ENCODE peak calls at places on chromosome 14, in six cellular contexts. One of them, this sample, is unnamed.
A peak's percentile ranks its signal among the peaks of the same experiment; 100 is the strongest.

GRCh38 chr14:53295985-53296582 is 143.0 kb upstream of the DDHD1 start:
- DNase-seq in NCI-H1930: no peak
- DNase-seq in stimulated activated effector memory CD8-positive, alpha-beta T cell treated with anti-CD3 and anti-CD28 coated beads, Interleukin-12 subunit alpha, Interleukin-12 subunit beta, amount 100 ng/mL, for 72 hours: peak; percentile 20
- DNase-seq in NCI-H460: peak; percentile 41
- DNase-seq in stimulated activated CD4-positive, alpha-beta T cell treated with anti-CD3 and anti-CD28 coated beads, Interleukin-2, amount 100 ng/mL, for 48 hours: peak; percentile 23
- DNase-seq in RKO: peak; percentile 36
- DNase-seq in this sample: no peak

GRCh38 chr14:31172084-31172483 is 35.5 kb downstream of the HECTD1 start:
- DNase-seq in stimulated activated effector memory CD8-positive, alpha-beta T cell treated with anti-CD3 and anti-CD28 coated beads, Interleukin-12 subunit alpha, Interleukin-12 subunit beta, amount 100 ng/mL, for 72 hours: no peak
- DNase-seq in NCI-H1930: no peak
- DNase-seq in stimulated activated CD4-positive, alpha-beta T cell treated with anti-CD3 and anti-CD28 coated beads, Interleukin-2, amount 100 ng/mL, for 48 hours: no peak
- DNase-seq in RKO: no peak
- DNase-seq in NCI-H460: no peak
- DNase-seq in this sample: no peak

GRCh38 chr14:78737116-78737515 is 566.9 kb downstream of the NRXN3 start:
- DNase-seq in NCI-H460: no peak
- DNase-seq in RKO: no peak
- DNase-seq in stimulated activated effector memory CD8-positive, alpha-beta T cell treated with anti-CD3 and anti-CD28 coated beads, Interleukin-12 subunit alpha, Interleukin-12 subunit beta, amount 100 ng/mL, for 72 hours: no peak
- DNase-seq in stimulated activated CD4-positive, alpha-beta T cell treated with anti-CD3 and anti-CD28 coated beads, Interleukin-2, amount 100 ng/mL, for 48 hours: no peak
- DNase-seq in NCI-H1930: no peak
- DNase-seq in this sample: no peak

GRCh38 chr14:88667555-88668273 is 104.9 kb downstream of the ZC3H14 start:
- DNase-seq in NCI-H1930: peak; percentile 69
- DNase-seq in NCI-H460: peak; percentile 81
- DNase-seq in stimulated activated CD4-positive, alpha-beta T cell treated with anti-CD3 and anti-CD28 coated beads, Interleukin-2, amount 100 ng/mL, for 48 hours: peak; percentile 32
- DNase-seq in RKO: peak; percentile 85
- DNase-seq in stimulated activated effector memory CD8-positive, alpha-beta T cell treated with anti-CD3 and anti-CD28 coated beads, Interleukin-12 subunit alpha, Interleukin-12 subunit beta, amount 100 ng/mL, for 72 hours: peak; percentile 32
- DNase-seq in this sample: peak; percentile 33

GRCh38 chr14:55237999-55238680 is 33.1 kb upstream of the FBXO34 start:
- DNase-seq in NCI-H1930: no peak
- DNase-seq in NCI-H460: no peak
- DNase-seq in RKO: no peak
- DNase-seq in stimulated activated CD4-positive, alpha-beta T cell treated with anti-CD3 and anti-CD28 coated beads, Interleukin-2, amount 100 ng/mL, for 48 hours: no peak
- DNase-seq in stimulated activated effector memory CD8-positive, alpha-beta T cell treated with anti-CD3 and anti-CD28 coated beads, Interleukin-12 subunit alpha, Interleukin-12 subunit beta, amount 100 ng/mL, for 72 hours: no peak
- DNase-seq in this sample: no peak

GRCh38 chr14:102760485-102761193 is 16.6 kb upstream of the TRAF3 start:
- DNase-seq in NCI-H1930: no peak
- DNase-seq in NCI-H460: no peak
- DNase-seq in stimulated activated effector memory CD8-positive, alpha-beta T cell treated with anti-CD3 and anti-CD28 coated beads, Interleukin-12 subunit alpha, Interleukin-12 subunit beta, amount 100 ng/mL, for 72 hours: no peak
- DNase-seq in stimulated activated CD4-positive, alpha-beta T cell treated with anti-CD3 and anti-CD28 coated beads, Interleukin-2, amount 100 ng/mL, for 48 hours: no peak
- DNase-seq in RKO: no peak
- DNase-seq in this sample: no peak

GRCh38 chr14:89137514-89138163 is 279.4 kb downstream of the FOXN3 start:
- DNase-seq in NCI-H1930: no peak
- DNase-seq in RKO: peak; percentile 90
- DNase-seq in stimulated activated CD4-positive, alpha-beta T cell treated with anti-CD3 and anti-CD28 coated beads, Interleukin-2, amount 100 ng/mL, for 48 hours: no peak
- DNase-seq in NCI-H460: no peak
- DNase-seq in stimulated activated effector memory CD8-positive, alpha-beta T cell treated with anti-CD3 and anti-CD28 coated beads, Interleukin-12 subunit alpha, Interleukin-12 subunit beta, amount 100 ng/mL, for 72 hours: no peak
- DNase-seq in this sample: no peak

GRCh38 chr14:50260511-50260910 is 29.1 kb upstream of the SOS2 start:
- DNase-seq in NCI-H460: peak; percentile 26
- DNase-seq in NCI-H1930: no peak
- DNase-seq in stimulated activated CD4-positive, alpha-beta T cell treated with anti-CD3 and anti-CD28 coated beads, Interleukin-2, amount 100 ng/mL, for 48 hours: no peak
- DNase-seq in RKO: peak; percentile 36
- DNase-seq in stimulated activated effector memory CD8-positive, alpha-beta T cell treated with anti-CD3 and anti-CD28 coated beads, Interleukin-12 subunit alpha, Interleukin-12 subunit beta, amount 100 ng/mL, for 72 hours: no peak
- DNase-seq in this sample: no peak

GRCh38 chr14:55074662-55075061 is 23.2 kb downstream of the MAPK1IP1L start:
- DNase-seq in NCI-H460: no peak
- DNase-seq in stimulated activated CD4-positive, alpha-beta T cell treated with anti-CD3 and anti-CD28 coated beads, Interleukin-2, amount 100 ng/mL, for 48 hours: no peak
- DNase-seq in stimulated activated effector memory CD8-positive, alpha-beta T cell treated with anti-CD3 and anti-CD28 coated beads, Interleukin-12 subunit alpha, Interleukin-12 subunit beta, amount 100 ng/mL, for 72 hours: no peak
- DNase-seq in NCI-H1930: no peak
- DNase-seq in RKO: no peak
- DNase-seq in this sample: no peak

GRCh38 chr14:36570065-36570464 is 12.3 kb downstream of the NKX2-8 start:
- DNase-seq in NCI-H460: no peak
- DNase-seq in stimulated activated effector memory CD8-positive, alpha-beta T cell treated with anti-CD3 and anti-CD28 coated beads, Interleukin-12 subunit alpha, Interleukin-12 subunit beta, amount 100 ng/mL, for 72 hours: no peak
- DNase-seq in NCI-H1930: peak; percentile 26
- DNase-seq in RKO: no peak
- DNase-seq in stimulated activated CD4-positive, alpha-beta T cell treated with anti-CD3 and anti-CD28 coated beads, Interleukin-2, amount 100 ng/mL, for 48 hours: no peak
- DNase-seq in this sample: no peak

GRCh38 chr14:50410921-50411320 is 14.2 kb upstream of the CDKL1 start:
- DNase-seq in stimulated activated effector memory CD8-positive, alpha-beta T cell treated with anti-CD3 and anti-CD28 coated beads, Interleukin-12 subunit alpha, Interleukin-12 subunit beta, amount 100 ng/mL, for 72 hours: no peak
- DNase-seq in RKO: no peak
- DNase-seq in stimulated activated CD4-positive, alpha-beta T cell treated with anti-CD3 and anti-CD28 coated beads, Interleukin-2, amount 100 ng/mL, for 48 hours: no peak
- DNase-seq in NCI-H1930: no peak
- DNase-seq in NCI-H460: no peak
- DNase-seq in this sample: no peak

GRCh38 chr14:71245659-71246361 is 338.6 kb downstream of the PCNX1 start:
- DNase-seq in stimulated activated effector memory CD8-positive, alpha-beta T cell treated with anti-CD3 and anti-CD28 coated beads, Interleukin-12 subunit alpha, Interleukin-12 subunit beta, amount 100 ng/mL, for 72 hours: no peak
- DNase-seq in NCI-H1930: no peak
- DNase-seq in NCI-H460: no peak
- DNase-seq in stimulated activated CD4-positive, alpha-beta T cell treated with anti-CD3 and anti-CD28 coated beads, Interleukin-2, amount 100 ng/mL, for 48 hours: no peak
- DNase-seq in RKO: no peak
- DNase-seq in this sample: no peak

GRCh38 chr14:103607039-103607668 is 21.9 kb upstream of the KLC1 start:
- DNase-seq in RKO: no peak
- DNase-seq in NCI-H1930: peak; percentile 9
- DNase-seq in NCI-H460: no peak
- DNase-seq in stimulated activated effector memory CD8-positive, alpha-beta T cell treated with anti-CD3 and anti-CD28 coated beads, Interleukin-12 subunit alpha, Interleukin-12 subunit beta, amount 100 ng/mL, for 72 hours: peak; percentile 27
- DNase-seq in stimulated activated CD4-positive, alpha-beta T cell treated with anti-CD3 and anti-CD28 coated beads, Interleukin-2, amount 100 ng/mL, for 48 hours: peak; percentile 38
- DNase-seq in this sample: peak; percentile 68

GRCh38 chr14:57575482-57575881 is 81.8 kb upstream of the CCDC198 start:
- DNase-seq in NCI-H1930: no peak
- DNase-seq in stimulated activated CD4-positive, alpha-beta T cell treated with anti-CD3 and anti-CD28 coated beads, Interleukin-2, amount 100 ng/mL, for 48 hours: no peak
- DNase-seq in NCI-H460: no peak
- DNase-seq in stimulated activated effector memory CD8-positive, alpha-beta T cell treated with anti-CD3 and anti-CD28 coated beads, Interleukin-12 subunit alpha, Interleukin-12 subunit beta, amount 100 ng/mL, for 72 hours: no peak
- DNase-seq in RKO: no peak
- DNase-seq in this sample: no peak

GRCh38 chr14:64706552-64707193 is 2.4 kb downstream of the PLEKHG3 start:
- DNase-seq in stimulated activated effector memory CD8-positive, alpha-beta T cell treated with anti-CD3 and anti-CD28 coated beads, Interleukin-12 subunit alpha, Interleukin-12 subunit beta, amount 100 ng/mL, for 72 hours: no peak
- DNase-seq in RKO: no peak
- DNase-seq in NCI-H1930: no peak
- DNase-seq in stimulated activated CD4-positive, alpha-beta T cell treated with anti-CD3 and anti-CD28 coated beads, Interleukin-2, amount 100 ng/mL, for 48 hours: no peak
- DNase-seq in NCI-H460: no peak
- DNase-seq in this sample: peak; percentile 25

GRCh38 chr14:94052662-94053061 is 26.5 kb downstream of the OTUB2 start:
- DNase-seq in NCI-H460: no peak
- DNase-seq in RKO: no peak
- DNase-seq in NCI-H1930: no peak
- DNase-seq in stimulated activated effector memory CD8-positive, alpha-beta T cell treated with anti-CD3 and anti-CD28 coated beads, Interleukin-12 subunit alpha, Interleukin-12 subunit beta, amount 100 ng/mL, for 72 hours: no peak
- DNase-seq in stimulated activated CD4-positive, alpha-beta T cell treated with anti-CD3 and anti-CD28 coated beads, Interleukin-2, amount 100 ng/mL, for 48 hours: no peak
- DNase-seq in this sample: no peak

GRCh38 chr14:105702275-105702817 is 176.0 kb downstream of the TMEM121 start:
- DNase-seq in RKO: no peak
- DNase-seq in stimulated activated effector memory CD8-positive, alpha-beta T cell treated with anti-CD3 and anti-CD28 coated beads, Interleukin-12 subunit alpha, Interleukin-12 subunit beta, amount 100 ng/mL, for 72 hours: no peak
- DNase-seq in NCI-H1930: no peak
- DNase-seq in stimulated activated CD4-positive, alpha-beta T cell treated with anti-CD3 and anti-CD28 coated beads, Interleukin-2, amount 100 ng/mL, for 48 hours: no peak
- DNase-seq in NCI-H460: no peak
- DNase-seq in this sample: no peak

GRCh38 chr14:85536835-85537195 is 6.9 kb downstream of the FLRT2 start:
- DNase-seq in NCI-H460: no peak
- DNase-seq in stimulated activated effector memory CD8-positive, alpha-beta T cell treated with anti-CD3 and anti-CD28 coated beads, Interleukin-12 subunit alpha, Interleukin-12 subunit beta, amount 100 ng/mL, for 72 hours: no peak
- DNase-seq in stimulated activated CD4-positive, alpha-beta T cell treated with anti-CD3 and anti-CD28 coated beads, Interleukin-2, amount 100 ng/mL, for 48 hours: no peak
- DNase-seq in NCI-H1930: no peak
- DNase-seq in RKO: no peak
- DNase-seq in this sample: no peak

GRCh38 chr14:77043177-77043983 is 14.9 kb upstream of the IRF2BPL start:
- DNase-seq in RKO: no peak
- DNase-seq in stimulated activated effector memory CD8-positive, alpha-beta T cell treated with anti-CD3 and anti-CD28 coated beads, Interleukin-12 subunit alpha, Interleukin-12 subunit beta, amount 100 ng/mL, for 72 hours: no peak
- DNase-seq in NCI-H460: no peak
- DNase-seq in stimulated activated CD4-positive, alpha-beta T cell treated with anti-CD3 and anti-CD28 coated beads, Interleukin-2, amount 100 ng/mL, for 48 hours: no peak
- DNase-seq in NCI-H1930: no peak
- DNase-seq in this sample: peak; percentile 31

GRCh38 chr14:100433428-100433814 is 110.3 kb downstream of the SLC25A47 start:
- DNase-seq in stimulated activated CD4-positive, alpha-beta T cell treated with anti-CD3 and anti-CD28 coated beads, Interleukin-2, amount 100 ng/mL, for 48 hours: no peak
- DNase-seq in stimulated activated effector memory CD8-positive, alpha-beta T cell treated with anti-CD3 and anti-CD28 coated beads, Interleukin-12 subunit alpha, Interleukin-12 subunit beta, amount 100 ng/mL, for 72 hours: no peak
- DNase-seq in NCI-H460: no peak
- DNase-seq in RKO: peak; percentile 40
- DNase-seq in NCI-H1930: no peak
- DNase-seq in this sample: no peak

GRCh38 chr14:101713641-101714349 is 47.7 kb upstream of the PPP2R5C start:
- DNase-seq in NCI-H460: no peak
- DNase-seq in RKO: no peak
- DNase-seq in stimulated activated CD4-positive, alpha-beta T cell treated with anti-CD3 and anti-CD28 coated beads, Interleukin-2, amount 100 ng/mL, for 48 hours: no peak
- DNase-seq in stimulated activated effector memory CD8-positive, alpha-beta T cell treated with anti-CD3 and anti-CD28 coated beads, Interleukin-12 subunit alpha, Interleukin-12 subunit beta, amount 100 ng/mL, for 72 hours: no peak
- DNase-seq in NCI-H1930: no peak
- DNase-seq in this sample: no peak

GRCh38 chr14:35138585-35138984 is 16.2 kb downstream of the PRORP start:
- DNase-seq in NCI-H460: no peak
- DNase-seq in stimulated activated CD4-positive, alpha-beta T cell treated with anti-CD3 and anti-CD28 coated beads, Interleukin-2, amount 100 ng/mL, for 48 hours: no peak
- DNase-seq in stimulated activated effector memory CD8-positive, alpha-beta T cell treated with anti-CD3 and anti-CD28 coated beads, Interleukin-12 subunit alpha, Interleukin-12 subunit beta, amount 100 ng/mL, for 72 hours: no peak
- DNase-seq in RKO: no peak
- DNase-seq in NCI-H1930: no peak
- DNase-seq in this sample: no peak

GRCh38 chr14:105315941-105316562 is 1.5 kb downstream of the PACS2 start:
- DNase-seq in NCI-H1930: no peak
- DNase-seq in stimulated activated CD4-positive, alpha-beta T cell treated with anti-CD3 and anti-CD28 coated beads, Interleukin-2, amount 100 ng/mL, for 48 hours: no peak
- DNase-seq in RKO: no peak
- DNase-seq in stimulated activated effector memory CD8-positive, alpha-beta T cell treated with anti-CD3 and anti-CD28 coated beads, Interleukin-12 subunit alpha, Interleukin-12 subunit beta, amount 100 ng/mL, for 72 hours: no peak
- DNase-seq in NCI-H460: no peak
- DNase-seq in this sample: no peak

GRCh38 chr14:51533877-51534553 is 117.7 kb upstream of the FRMD6 start:
- DNase-seq in NCI-H460: no peak
- DNase-seq in RKO: no peak
- DNase-seq in NCI-H1930: no peak
- DNase-seq in stimulated activated effector memory CD8-positive, alpha-beta T cell treated with anti-CD3 and anti-CD28 coated beads, Interleukin-12 subunit alpha, Interleukin-12 subunit beta, amount 100 ng/mL, for 72 hours: no peak
- DNase-seq in stimulated activated CD4-positive, alpha-beta T cell treated with anti-CD3 and anti-CD28 coated beads, Interleukin-2, amount 100 ng/mL, for 48 hours: no peak
- DNase-seq in this sample: no peak

GRCh38 chr14:25009891-25010290 is 40.1 kb downstream of the STXBP6 start:
- DNase-seq in NCI-H460: peak; percentile 66
- DNase-seq in NCI-H1930: no peak
- DNase-seq in RKO: no peak
- DNase-seq in stimulated activated effector memory CD8-positive, alpha-beta T cell treated with anti-CD3 and anti-CD28 coated beads, Interleukin-12 subunit alpha, Interleukin-12 subunit beta, amount 100 ng/mL, for 72 hours: no peak
- DNase-seq in stimulated activated CD4-positive, alpha-beta T cell treated with anti-CD3 and anti-CD28 coated beads, Interleukin-2, amount 100 ng/mL, for 48 hours: no peak
- DNase-seq in this sample: no peak

GRCh38 chr14:105315211-105315721 is 718 bp downstream of the PACS2 start:
- DNase-seq in NCI-H460: no peak
- DNase-seq in RKO: peak; percentile 27
- DNase-seq in NCI-H1930: peak; percentile 31
- DNase-seq in stimulated activated CD4-positive, alpha-beta T cell treated with anti-CD3 and anti-CD28 coated beads, Interleukin-2, amount 100 ng/mL, for 48 hours: no peak
- DNase-seq in stimulated activated effector memory CD8-positive, alpha-beta T cell treated with anti-CD3 and anti-CD28 coated beads, Interleukin-12 subunit alpha, Interleukin-12 subunit beta, amount 100 ng/mL, for 72 hours: no peak
- DNase-seq in this sample: peak; percentile 78

GRCh38 chr14:98243332-98243731 is 1028.7 kb downstream of the BCL11B start:
- DNase-seq in stimulated activated CD4-positive, alpha-beta T cell treated with anti-CD3 and anti-CD28 coated beads, Interleukin-2, amount 100 ng/mL, for 48 hours: no peak
- DNase-seq in stimulated activated effector memory CD8-positive, alpha-beta T cell treated with anti-CD3 and anti-CD28 coated beads, Interleukin-12 subunit alpha, Interleukin-12 subunit beta, amount 100 ng/mL, for 72 hours: no peak
- DNase-seq in RKO: no peak
- DNase-seq in NCI-H1930: no peak
- DNase-seq in NCI-H460: no peak
- DNase-seq in this sample: no peak

GRCh38 chr14:30223385-30223785 is 295.7 kb upstream of the PRKD1 start:
- DNase-seq in stimulated activated effector memory CD8-positive, alpha-beta T cell treated with anti-CD3 and anti-CD28 coated beads, Interleukin-12 subunit alpha, Interleukin-12 subunit beta, amount 100 ng/mL, for 72 hours: no peak
- DNase-seq in NCI-H1930: no peak
- DNase-seq in stimulated activated CD4-positive, alpha-beta T cell treated with anti-CD3 and anti-CD28 coated beads, Interleukin-2, amount 100 ng/mL, for 48 hours: no peak
- DNase-seq in NCI-H460: peak; percentile 31
- DNase-seq in RKO: peak; percentile 79
- DNase-seq in this sample: peak; percentile 29

This sample was measured in left colon.